ENCODE peak calls at places on chromosomes 13 and 19, in six cellular contexts. V, I, L, Y, J and A are unnamed samples.

GRCh38 chr19:10305139-10305806 is 4.3 kb downstream of the ZGLP1 start:
- DNase-seq in I (no peak), L (no peak), Y (no peak), V (no peak), J (no peak), A (no peak)

GRCh38 chr13:76887070-76887563 is 912 bp upstream of the KCTD12 start:
- DNase-seq in I (no peak), Y (no peak), J (peak; percentile 21), L (no peak), V (peak; percentile 46), A (no peak)

GRCh38 chr19:40512473-40513344 is 45.9 kb downstream of the SPTBN4 start:
- DNase-seq in L (no peak), I (no peak), J (no peak), V (no peak), Y (no peak), A (no peak)

GRCh38 chr19:39297931-39298634 is 1.9 kb downstream of the IFNL1 start:
- DNase-seq in L (no peak), J (peak; percentile 32), Y (no peak), I (no peak), V (peak; percentile 80), A (no peak)

GRCh38 chr13:95246292-95247082 is 54.8 kb downstream of the ABCC4 start:
- DNase-seq in L (no peak), V (no peak), Y (no peak), I (no peak), J (no peak), A (no peak)

GRCh38 chr13:100349594-100349993 is 239.0 kb downstream of the GGACT start:
- DNase-seq in J (no peak), I (no peak), L (no peak), V (no peak), Y (no peak), A (no peak)

GRCh38 chr19:40663712-40664692 is 26.4 kb downstream of the NUMBL start:
- DNase-seq in L (no peak), J (no peak), Y (no peak), V (no peak), I (no peak), A (no peak)

GRCh38 chr13:57634829-57635165 is 3.3 kb downstream of the PCDH17 start:
- DNase-seq in L (peak; percentile 13), J (no peak), Y (no peak), V (no peak), I (no peak), A (no peak)

GRCh38 chr13:44843403-44843802 is 145.9 kb downstream of the NUFIP1 start:
- DNase-seq in J (no peak), V (no peak), I (no peak), Y (no peak), L (no peak), A (no peak)

DNA sequence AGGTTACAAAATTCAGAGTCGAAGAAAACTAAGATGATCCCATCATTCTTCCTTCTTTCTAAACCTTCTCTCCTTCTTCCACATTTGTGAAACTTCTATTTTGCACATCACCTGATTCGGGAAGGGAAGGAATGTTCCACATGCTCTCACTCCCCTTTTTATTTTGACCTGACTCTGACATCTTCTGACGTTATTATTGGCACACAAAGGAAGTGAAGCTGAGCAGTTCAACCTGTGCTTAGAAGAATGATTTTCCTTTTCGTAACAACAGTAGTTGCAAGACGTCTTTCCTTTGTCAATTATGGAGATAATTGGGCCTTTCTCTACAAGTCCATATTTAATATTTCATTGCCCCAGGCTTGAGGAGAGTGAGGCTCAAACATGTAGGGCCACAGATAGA is 18.0 kb downstream of the FAM124A start:
- DNase-seq in I (no peak), L (no peak), Y (no peak), J (no peak), V (no peak), A (no peak)
- H3K4me1 ChIP-seq in I (peaks cover 2% of the 10 kb centered on the region), L (no peaks in the 10 kb centered on the region), Y (no peaks in the 10 kb centered on the region), J (no peaks in the 10 kb centered on the region), V (no peaks in the 10 kb centered on the region), A (no peaks in the 10 kb centered on the region)

GRCh38 chr13:108859202-108860012 is 230.0 kb downstream of the MYO16 start:
- DNase-seq in J (no peak), V (no peak), I (peak; percentile 74), Y (no peak), L (no peak), A (no peak)

GRCh38 chr13:108855737-108856387 is 226.5 kb downstream of the MYO16 start:
- DNase-seq in J (no peak), L (no peak), V (no peak), I (no peak), Y (no peak), A (no peak)

GRCh38 chr13:108858676-108859075 is 229.3 kb downstream of the MYO16 start:
- DNase-seq in V (no peak), I (no peak), L (no peak), Y (no peak), J (no peak), A (no peak)

GRCh38 chr13:108860418-108860817 is 231.0 kb downstream of the MYO16 start:
- DNase-seq in J (no peak), Y (no peak), I (no peak), L (no peak), V (no peak), A (no peak)
- H3K4me1 ChIP-seq in J (peaks cover 4% of the 10 kb centered on the region), Y (no peaks in the 10 kb centered on the region), I (peaks cover 2% of the 10 kb centered on the region), L (no peaks in the 10 kb centered on the region), V (no peaks in the 10 kb centered on the region), A (no peaks in the 10 kb centered on the region)

GRCh38 chr19:13069415-13070369 is 33.0 kb downstream of the LYL1 start:
- DNase-seq in L (no peak), Y (no peak), V (no peak), I (no peak), J (no peak), A (no peak)

GRCh38 chr19:13068064-13068807 is 34.4 kb downstream of the LYL1 start:
- DNase-seq in L (no peak), Y (no peak), V (no peak), I (no peak), J (no peak), A (no peak)

GRCh38 chr19:13066231-13066630 is 36.4 kb downstream of the LYL1 start:
- DNase-seq in I (no peak), J (no peak), L (no peak), V (no peak), Y (no peak), A (no peak)

GRCh38 chr19:13064092-13064489 is 38.6 kb downstream of the LYL1 start:
- DNase-seq in Y (no peak), J (no peak), L (no peak), I (no peak), V (no peak), A (no peak)

DNA sequence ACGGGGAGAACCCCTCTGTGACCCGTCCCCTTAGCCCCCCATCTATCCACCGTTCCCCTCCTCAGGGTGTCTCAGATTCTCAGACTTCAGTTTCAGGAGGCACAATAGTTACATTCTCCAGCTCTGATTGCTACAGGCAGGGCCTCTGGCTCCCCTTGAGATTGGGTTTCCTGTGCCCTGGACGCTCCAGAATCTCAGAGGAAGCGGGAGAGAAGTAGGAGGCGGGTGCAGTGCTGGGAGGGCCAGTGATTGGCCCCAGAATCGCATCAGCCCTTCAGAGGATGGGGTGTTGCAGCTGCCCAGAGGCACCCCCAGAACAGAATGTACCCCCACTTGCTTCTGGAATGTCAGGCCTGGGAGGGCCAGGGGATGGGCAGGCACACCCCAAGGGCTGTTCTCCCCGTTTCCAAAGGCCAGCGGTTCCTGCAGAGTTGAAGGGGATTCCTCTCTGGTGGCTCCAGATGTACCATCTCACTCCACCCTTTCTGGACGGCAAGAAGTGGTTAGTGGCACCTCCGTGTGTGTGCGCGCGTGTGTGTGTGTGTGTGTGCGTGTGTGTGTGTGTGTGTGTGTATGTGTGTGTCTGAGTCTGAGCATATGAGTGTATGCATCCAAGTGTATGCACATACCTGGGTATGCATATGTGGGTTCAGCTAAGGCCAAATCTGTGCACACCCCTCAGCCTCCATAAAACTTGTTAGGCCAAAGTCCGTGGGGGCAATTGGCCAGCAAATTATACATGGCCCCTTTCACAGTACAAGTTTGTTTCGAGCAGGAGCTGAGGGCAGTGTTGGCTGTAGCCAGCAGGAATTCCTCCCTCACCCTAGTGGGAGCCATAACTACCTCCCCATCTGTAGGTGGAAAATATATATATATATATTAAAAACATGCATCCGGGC is 35.5 kb downstream of the LYL1 start:
- DNase-seq in L (no peak), J (peak; percentile 68), V (no peak), Y (no peak), I (no peak), A (no peak)
- H3K4me1 ChIP-seq in L (peaks cover 14% of the 10 kb centered on the region), J (peaks cover 15% of the 10 kb centered on the region), V (peaks cover 3% of the 10 kb centered on the region), Y (no peaks in the 10 kb centered on the region), I (peaks cover 16% of the 10 kb centered on the region), A (peaks cover 67% of the 10 kb centered on the region)

GRCh38 chr19:1467512-1468273 is 11.3 kb downstream of the C19orf25 start:
- DNase-seq in Y (no peak), J (no peak), I (no peak), V (no peak), L (peak; percentile 30), A (no peak)
- H3K4me1 ChIP-seq in Y (peaks cover 42% of the 10 kb centered on the region), J (peaks cover 54% of the 10 kb centered on the region), I (peaks cover 3% of the 10 kb centered on the region), V (peaks cover 24% of the 10 kb centered on the region), L (peaks cover 16% of the 10 kb centered on the region), A (peaks cover 41% of the 10 kb centered on the region)

DNA sequence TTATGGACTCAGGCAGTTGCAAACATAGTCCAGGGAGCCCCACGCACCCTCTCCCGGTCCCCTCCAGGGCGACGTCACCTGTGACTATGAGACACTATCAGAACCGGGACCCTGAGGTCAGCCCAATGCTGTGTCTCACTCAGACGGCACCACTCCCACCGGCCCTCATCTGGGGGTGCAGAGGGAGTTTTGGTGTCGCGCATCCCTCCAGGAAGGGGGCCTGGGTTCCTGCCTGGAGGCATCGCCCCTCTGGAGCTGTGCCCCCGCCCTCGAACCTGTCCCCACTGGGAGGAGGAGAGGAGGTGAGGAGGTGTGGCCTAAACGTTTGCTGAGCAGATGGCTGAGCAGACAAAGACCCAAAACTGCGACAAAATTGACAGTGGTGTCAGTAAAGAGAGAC is 51.2 kb downstream of the GADD45B start:
- DNase-seq in V (no peak), I (no peak), J (no peak), L (no peak), Y (no peak), A (no peak)
- H3K4me1 ChIP-seq in V (no peaks in the 10 kb centered on the region), I (peaks cover 24% of the 10 kb centered on the region), J (no peaks in the 10 kb centered on the region), L (no peaks in the 10 kb centered on the region), Y (peaks cover 87% of the 10 kb centered on the region), A (peaks cover 21% of the 10 kb centered on the region)

GRCh38 chr19:43779820-43780219 is 953 bp downstream of the KCNN4 start:
- DNase-seq in V (no peak), I (no peak), L (no peak), J (peak; percentile 66), Y (no peak), A (no peak)
- H3K4me1 ChIP-seq in V (peaks cover 4% of the 10 kb centered on the region), I (peaks cover 13% of the 10 kb centered on the region), L (no peaks in the 10 kb centered on the region), J (peaks cover 31% of the 10 kb centered on the region), Y (peaks cover 89% of the 10 kb centered on the region), A (no peaks in the 10 kb centered on the region)